ENCODE peak calls at places on chromosomes 7 and 10, in four cellular contexts. X, F, N and J are unnamed samples.

GRCh38 chr7:38660427-38661099 is 29.4 kb upstream of the AMPH start:
- DNase-seq in X (peak), F (peak), N (peak), J (no peak)

GRCh38 chr7:157011333-157012112 is 1.1 kb upstream of the MNX1 start:
- DNase-seq in N (peak), F (peak), X (peak), J (no peak)

GRCh38 chr10:126481181-126481580 is 92.9 kb upstream of the ADAM12 start:
- DNase-seq in X (no peak), N (no peak), F (no peak), J (no peak)

GRCh38 chr7:48637382-48637781 is 287.0 kb upstream of the CDC14C start:
- DNase-seq in X (no peak), F (no peak), N (no peak), J (no peak)

GRCh38 chr7:85177316-85177715 is 9.5 kb downstream of the SEMA3D start:
- DNase-seq in F (no peak), X (no peak), N (no peak), J (no peak)

GRCh38 chr10:15136960-15137359 is 31.5 kb downstream of the NMT2 start:
- DNase-seq in F (no peak), X (peak), N (no peak), J (no peak)

GRCh38 chr7:18866359-18867036 is 250.9 kb downstream of the TWIST1 start:
- DNase-seq in X (no peak), N (no peak), F (no peak), J (peak)

GRCh38 chr10:101566333-101567164 is 21.5 kb downstream of the POLL start:
- DNase-seq in N (peak), X (no peak), F (peak), J (no peak)

GRCh38 chr7:114217026-114217425 is 197.6 kb upstream of the FOXP2 start:
- DNase-seq in F (no peak), N (no peak), X (no peak), J (no peak)

GRCh38 chr7:151420144-151420543 is 10.3 kb upstream of the WDR86 start:
- DNase-seq in F (no peak), X (no peak), N (no peak), J (no peak)

GRCh38 chr7:19268737-19269136 is 123.5 kb upstream of the FERD3L start:
- DNase-seq in F (no peak), N (no peak), X (no peak), J (no peak)

GRCh38 chr7:87364246-87364645 is 18.8 kb downstream of the CROT start:
- DNase-seq in X (peak), F (no peak), N (no peak), J (no peak)

GRCh38 chr10:97574374-97575100 is 2.0 kb downstream of the ANKRD2 start:
- DNase-seq in F (peak), N (no peak), X (peak), J (no peak)

GRCh38 chr10:94192974-94193373 is 169.8 kb downstream of the NOC3L start:
- DNase-seq in N (no peak), F (no peak), X (no peak), J (no peak)

GRCh38 chr10:94192333-94192732 is 170.4 kb downstream of the NOC3L start:
- DNase-seq in N (no peak), F (no peak), X (no peak), J (no peak)

GRCh38 chr10:94194256-94194655 is 168.5 kb downstream of the NOC3L start:
- DNase-seq in F (no peak), N (no peak), X (no peak), J (no peak)

GRCh38 chr10:94197241-94197640 is 165.5 kb downstream of the NOC3L start:
- DNase-seq in X (no peak), N (no peak), F (no peak), J (no peak)

GRCh38 chr10:94193466-94193924 is 169.2 kb downstream of the NOC3L start:
- DNase-seq in X (no peak), F (no peak), N (no peak), J (no peak)
- TF ChIP-seq MXI1 in X (no peak), F (no peak), N (no peak), J (no peak)

GRCh38 chr10:44005788-44006099 is 357.1 kb upstream of the ZNF32 start:
- DNase-seq in X (no peak), N (no peak), F (no peak), J (no peak)
- TF ChIP-seq POLR2AphosphoS5 in X (no peak), N (no peak), F (no peak), J (no peak)

DNA sequence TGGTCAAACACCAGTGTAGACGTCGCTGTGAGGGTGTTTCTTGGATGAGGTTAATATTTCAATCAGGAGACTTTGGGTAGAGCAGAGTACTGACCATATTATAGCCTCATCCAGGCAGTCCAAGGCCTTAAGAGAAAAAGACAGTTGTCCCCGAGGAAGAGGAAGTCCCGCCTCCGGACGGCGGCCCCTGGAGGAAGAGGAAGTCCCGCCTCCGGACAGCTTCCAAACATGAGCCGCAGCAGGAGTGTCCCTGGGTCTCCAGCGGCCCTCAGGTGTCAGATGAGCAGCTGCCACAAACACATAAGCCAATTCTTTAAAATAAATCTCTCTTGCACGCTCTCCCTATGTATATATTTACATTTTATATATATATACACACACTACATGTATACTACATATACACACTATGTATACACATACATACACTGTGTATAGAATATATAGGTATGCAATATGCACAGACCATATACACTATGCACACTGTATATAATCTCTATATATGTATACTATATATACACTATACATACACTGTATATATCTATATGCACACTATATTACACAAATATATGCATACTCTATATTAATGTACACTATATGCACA is 37.5 kb downstream of the PWWP2B start:
- DNase-seq in X (no peak), F (peak), N (peak), J (no peak)
- TF ChIP-seq MXI1 in X (no peak), F (no peak), N (no peak), J (no peak)

GRCh38 chr7:99201027-99201426 is 6.9 kb downstream of the KPNA7 start:
- DNase-seq in X (no peak), N (no peak), F (no peak), J (no peak)
- TF ChIP-seq POLR2AphosphoS5 in X (no peak), N (no peak), F (no peak), J (no peak)